ENCODE peak calls at places on chromosome 18, in five cellular contexts. K is stomach, Z is endothelial cell of umbilical vein, Q is uterus, L is esophagus squamous epithelium. T is an unnamed sample.

GRCh38 chr18:44508474-44508873 is 172.2 kb upstream of the SETBP1 start:
- DNase-seq in K (no peak), Z (no peak), Q (no peak), L (no peak), T (peak; percentile 18)

GRCh38 chr18:50806208-50806616 is 13.6 kb downstream of the MRO start:
- DNase-seq in K (no peak), Z (no peak), Q (no peak), L (no peak), T (no peak)

GRCh38 chr18:72700961-72701710 is 157.0 kb upstream of the CBLN2 start:
- DNase-seq in K (no peak), Z (no peak), Q (no peak), L (no peak), T (no peak)

GRCh38 chr18:34720220-34720619 is 10.1 kb downstream of the DTNA start:
- DNase-seq in K (no peak), Z (no peak), Q (no peak), L (no peak), T (no peak)

GRCh38 chr18:47215554-47216138 is 35.8 kb downstream of the SKOR2 start:
- DNase-seq in K (no peak), Z (peak; percentile 47), Q (no peak), L (no peak), T (peak; percentile 28)

GRCh38 chr18:11307716-11308115 is 158.3 kb upstream of the PIEZO2 start:
- DNase-seq in K (no peak), Z (no peak), Q (no peak), L (no peak), T (no peak)

GRCh38 chr18:55927831-55928230 is 339.8 kb upstream of the TCF4 start:
- DNase-seq in K (no peak), Z (no peak), Q (no peak), L (no peak), T (no peak)

GRCh38 chr18:33755918-33756590 is 178.0 kb downstream of the ASXL3 start:
- DNase-seq in K (no peak), Z (peak; percentile 5), Q (no peak), L (no peak), T (no peak)

GRCh38 chr18:26071725-26072124 is 18.7 kb downstream of the SS18 start:
- DNase-seq in K (no peak), Z (no peak), Q (no peak), L (no peak), T (no peak)

GRCh38 chr18:77234504-77235365 is 14.9 kb upstream of the GALR1 start:
- DNase-seq in K (no peak), Z (no peak), Q (no peak), L (no peak), T (no peak)

GRCh38 chr18:13725566-13726227 is 661 bp downstream of the FAM210A start:
- DNase-seq in K (no peak), Z (peak; percentile 22), Q (no peak), L (no peak), T (peak; percentile 26)

GRCh38 chr18:61896767-61897166 is 4.0 kb upstream of the RNF152 start:
- DNase-seq in K (no peak), Z (peak; percentile 64), Q (peak; percentile 82), L (no peak), T (peak; percentile 34)

GRCh38 chr18:79026491-79026890 is 42.7 kb upstream of the ATP9B start:
- DNase-seq in K (no peak), Z (no peak), Q (no peak), L (no peak), T (no peak)

GRCh38 chr18:79513381-79514081 is 117.8 kb downstream of the NFATC1 start:
- DNase-seq in K (peak; percentile 18), Z (no peak), Q (no peak), L (no peak), T (peak; percentile 9)

GRCh38 chr18:54888933-54889332 is 60.7 kb downstream of the RAB27B start:
- DNase-seq in K (no peak), Z (no peak), Q (no peak), L (no peak), T (no peak)

GRCh38 chr18:39685303-39685902 is 2119.8 kb upstream of the CELF4 start:
- DNase-seq in K (no peak), Z (peak; percentile 2), Q (no peak), L (no peak), T (no peak)

GRCh38 chr18:43720036-43720435 is 442.7 kb upstream of the SYT4 start:
- DNase-seq in K (no peak), Z (no peak), Q (no peak), L (no peak), T (no peak)

GRCh38 chr18:5542393-5543035 is 1.3 kb downstream of the EPB41L3 start:
- DNase-seq in K (no peak), Z (peak; percentile 54), Q (no peak), L (no peak), T (peak; percentile 50)

GRCh38 chr18:2547477-2548087 is 23.7 kb downstream of the METTL4 start:
- DNase-seq in K (no peak), Z (peak; percentile 60), Q (no peak), L (no peak), T (no peak)

GRCh38 chr18:48605408-48605845 is 66.6 kb downstream of the CTIF start:
- DNase-seq in K (no peak), Z (peak; percentile 48), Q (no peak), L (no peak), T (no peak)

GRCh38 chr18:79599503-79599931 is 80.1 kb upstream of the CTDP1 start:
- DNase-seq in K (no peak), Z (no peak), Q (no peak), L (no peak), T (no peak)

GRCh38 chr18:76351961-76352581 is 143.0 kb downstream of the ZNF516 start:
- DNase-seq in K (no peak), Z (no peak), Q (peak; percentile 92), L (no peak), T (peak; percentile 85)

GRCh38 chr18:4639628-4640310 is 184.7 kb upstream of the DLGAP1 start:
- DNase-seq in K (no peak), Z (no peak), Q (no peak), L (no peak), T (no peak)

GRCh38 chr18:12750708-12751502 is 48.1 kb downstream of the PSMG2 start:
- DNase-seq in K (no peak), Z (no peak), Q (no peak), L (no peak), T (no peak)

GRCh38 chr18:32257073-32257780 is 67.4 kb downstream of the MEP1B start:
- DNase-seq in K (no peak), Z (no peak), Q (no peak), L (no peak), T (no peak)

GRCh38 chr18:21760321-21760720 is 19.7 kb downstream of the MIB1 start:
- DNase-seq in K (no peak), Z (no peak), Q (no peak), L (no peak), T (no peak)

GRCh38 chr18:14768241-14768640 is 20.3 kb downstream of the ANKRD30B start:
- DNase-seq in K (no peak), Z (no peak), Q (no peak), L (no peak), T (no peak)

GRCh38 chr18:23059541-23060465 is 75.5 kb upstream of the CABLES1 start:
- DNase-seq in K (no peak), Z (no peak), Q (no peak), L (no peak), T (no peak)

GRCh38 chr18:44744206-44745180 is 63.8 kb downstream of the SETBP1 start:
- DNase-seq in K (no peak), Z (no peak), Q (no peak), L (no peak), T (peak; percentile 48)

GRCh38 chr18:42072407-42072806 is 117.4 kb downstream of the PIK3C3 start:
- DNase-seq in K (no peak), Z (no peak), Q (no peak), L (no peak), T (no peak)

GRCh38 chr18:32318581-32318980 is 128.7 kb downstream of the MEP1B start:
- DNase-seq in K (no peak), Z (no peak), Q (no peak), L (no peak), T (no peak)

GRCh38 chr18:50494569-50494968 is 65.3 kb upstream of the MAPK4 start:
- DNase-seq in K (no peak), Z (no peak), Q (no peak), L (no peak), T (no peak)

GRCh38 chr18:50674307-50674706 is 114.4 kb downstream of the MAPK4 start:
- DNase-seq in K (no peak), Z (no peak), Q (no peak), L (no peak), T (no peak)

GRCh38 chr18:59229681-59230443 is 9.9 kb downstream of the GRP start:
- DNase-seq in K (no peak), Z (no peak), Q (no peak), L (no peak), T (no peak)
- TF ChIP-seq POLR2A in K (no peak), Z (no peak), Q (no peak), L (no peak), T (no peak)

DNA sequence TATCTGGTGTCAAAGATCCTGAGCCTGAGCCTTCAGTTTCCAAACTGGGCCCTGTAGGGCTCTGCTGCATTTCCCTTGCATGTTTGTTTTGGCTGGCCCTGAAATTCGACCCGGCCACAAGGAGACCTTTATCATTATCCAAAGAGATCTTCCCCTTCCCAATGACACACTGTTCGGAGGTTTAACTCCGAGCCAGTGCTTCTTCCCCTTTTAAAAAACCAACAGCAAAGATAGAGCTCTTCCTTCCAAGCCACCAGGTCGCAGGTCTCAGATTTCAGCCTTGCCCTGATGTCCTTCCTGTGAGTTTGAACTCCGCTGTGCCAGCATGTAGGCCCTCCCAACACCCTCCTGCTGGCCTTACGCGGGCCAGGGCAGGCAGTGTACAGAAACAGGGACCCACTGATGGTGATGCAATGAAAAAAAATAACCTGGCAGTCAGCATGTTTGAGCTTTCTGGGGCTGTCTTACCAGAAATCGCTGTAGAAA is 53.1 kb downstream of the FECH start:
- DNase-seq in K (no peak), Z (no peak), Q (no peak), L (no peak), T (no peak)
- H3K4me3 ChIP-seq in K (no peak overlapping the region), Z (no peak overlapping the region), Q (no peak overlapping the region), L (no peak overlapping the region), T (no peak overlapping the region)

GRCh38 chr18:45775241-45775676 is 50.2 kb upstream of the SIGLEC15 start:
- DNase-seq in K (peak; percentile 77), Z (peak; percentile 89), Q (peak; percentile 63), L (no peak), T (peak; percentile 83)
- TF ChIP-seq POLR2A in K (no peak), Z (peak; percentile 80), Q (no peak), L (no peak), T (no peak)

DNA sequence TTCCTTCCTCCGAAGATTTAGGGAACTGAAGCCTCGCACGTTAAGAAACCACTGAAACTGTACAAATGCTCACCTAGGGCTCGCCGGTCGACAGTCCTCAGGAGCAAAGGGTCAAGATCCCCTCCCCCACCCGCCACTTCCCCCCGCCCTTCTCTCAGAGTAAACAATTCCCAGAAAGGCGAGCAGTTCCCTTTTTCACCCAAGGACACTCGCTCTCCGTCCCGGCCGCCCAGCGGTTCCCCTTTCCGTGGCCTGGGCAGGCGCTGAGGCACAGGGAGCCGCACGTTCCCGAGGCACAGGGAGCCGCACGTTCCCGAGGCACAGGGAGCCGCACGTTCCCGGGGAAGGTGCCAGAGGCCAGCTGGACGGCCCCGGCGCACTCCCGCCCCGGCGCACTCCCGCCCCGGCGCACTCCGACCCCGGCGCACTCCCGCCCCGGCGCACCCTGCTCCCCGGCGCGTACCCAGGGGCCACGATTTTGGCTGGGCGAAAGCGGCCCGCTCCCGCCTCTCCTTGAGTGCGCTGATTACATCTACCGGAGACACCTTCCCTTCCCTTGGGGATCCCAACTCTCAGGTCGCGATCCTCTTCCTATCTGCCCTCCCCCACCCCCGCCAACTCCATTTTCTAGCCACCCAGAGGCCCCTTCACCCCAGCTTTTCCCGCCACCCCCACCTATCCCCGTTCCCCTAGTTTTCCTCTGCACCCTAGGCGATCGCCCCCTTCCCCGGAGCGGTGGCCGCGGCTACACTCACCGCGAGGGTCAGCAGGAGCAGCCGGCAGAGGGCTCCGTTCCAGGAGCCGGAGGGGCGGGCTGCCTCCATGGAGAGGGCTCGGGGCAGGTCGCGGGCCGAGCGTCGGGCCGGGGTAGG is 837 bp downstream of the DSC2 start:
- DNase-seq in K (peak; percentile 75), Z (no peak), Q (peak; percentile 23), L (no peak), T (peak; percentile 67)
- H3K4me3 ChIP-seq in K (peak overlapping the region; percentile 62), Z (peak overlapping the region; percentile 16), Q (peak overlapping the region; percentile 31), L (peak overlapping the region; percentile 77), T (peak overlapping the region; percentile 70)